ENCODE peak calls at places on chromosomes 16 and 17, in four cellular contexts. One of them, this sample, is unnamed.

GRCh38 chr17:77890771-77891170 is 67.7 kb upstream of the TNRC6C start:
- DNase-seq in substantia nigra: no peak
- DNase-seq in GM23248: no peak
- DNase-seq in iPS DF 6.9: no peak
- DNase-seq in this sample: no peak

GRCh38 chr17:77783991-77784820 is 174.3 kb upstream of the TNRC6C start:
- DNase-seq in GM23248: no peak
- DNase-seq in substantia nigra: no peak
- DNase-seq in iPS DF 6.9: no peak
- DNase-seq in this sample: no peak

GRCh38 chr17:81249233-81250040 is 10.3 kb downstream of the NDUFAF8 start:
- DNase-seq in GM23248: no peak
- DNase-seq in substantia nigra: no peak
- DNase-seq in iPS DF 6.9: no peak
- DNase-seq in this sample: no peak

GRCh38 chr17:70107441-70107840 is 32.4 kb downstream of the KCNJ16 start:
- DNase-seq in iPS DF 6.9: no peak
- DNase-seq in substantia nigra: no peak
- DNase-seq in GM23248: peak
- DNase-seq in this sample: no peak

GRCh38 chr16:28984619-28985135 is at the start of gene LAT:
- DNase-seq in iPS DF 6.9: no peak
- DNase-seq in GM23248: peak
- DNase-seq in substantia nigra: no peak
- DNase-seq in this sample: no peak

GRCh38 chr17:83069931-83070374 is 9.5 kb upstream of the METRNL start:
- DNase-seq in iPS DF 6.9: no peak
- DNase-seq in substantia nigra: no peak
- DNase-seq in GM23248: no peak
- DNase-seq in this sample: no peak

GRCh38 chr17:81027591-81028505 is 7.1 kb upstream of the BAIAP2 start:
- DNase-seq in iPS DF 6.9: no peak
- DNase-seq in substantia nigra: no peak
- DNase-seq in GM23248: no peak
- DNase-seq in this sample: no peak

GRCh38 chr17:82358467-82359350 is at the start of gene TEX19:
- DNase-seq in substantia nigra: no peak
- DNase-seq in iPS DF 6.9: no peak
- DNase-seq in GM23248: no peak
- DNase-seq in this sample: no peak

GRCh38 chr16:87072101-87072500 is 245.1 kb downstream of the C16orf95 start:
- DNase-seq in substantia nigra: no peak
- DNase-seq in iPS DF 6.9: no peak
- DNase-seq in GM23248: no peak
- DNase-seq in this sample: no peak

GRCh38 chr16:58421529-58421928 is 29.3 kb downstream of the GINS3 start:
- DNase-seq in substantia nigra: no peak
- DNase-seq in iPS DF 6.9: no peak
- DNase-seq in GM23248: peak
- DNase-seq in this sample: no peak

GRCh38 chr17:51508048-51508447 is 247.7 kb downstream of the UTP18 start:
- DNase-seq in substantia nigra: no peak
- DNase-seq in iPS DF 6.9: no peak
- DNase-seq in GM23248: no peak
- DNase-seq in this sample: peak

GRCh38 chr16:86523166-86523740 is 12.9 kb downstream of the FOXF1 start:
- DNase-seq in GM23248: no peak
- DNase-seq in substantia nigra: no peak
- DNase-seq in iPS DF 6.9: no peak
- DNase-seq in this sample: no peak

GRCh38 chr17:78226752-78227454 is 4.5 kb upstream of the TMEM235 start:
- DNase-seq in GM23248: no peak
- DNase-seq in iPS DF 6.9: no peak
- DNase-seq in substantia nigra: no peak
- DNase-seq in this sample: no peak

GRCh38 chr17:68437979-68438877 is 19.1 kb downstream of the WIPI1 start:
- DNase-seq in substantia nigra: no peak
- DNase-seq in iPS DF 6.9: no peak
- DNase-seq in GM23248: peak
- DNase-seq in this sample: no peak

GRCh38 chr17:17496189-17497064 is at the start of gene RASD1:
- DNase-seq in substantia nigra: peak
- DNase-seq in GM23248: peak
- DNase-seq in iPS DF 6.9: no peak
- DNase-seq in this sample: peak

GRCh38 chr16:4591191-4591590 is 23.5 kb downstream of the UBALD1 start:
- DNase-seq in iPS DF 6.9: no peak
- DNase-seq in substantia nigra: no peak
- DNase-seq in GM23248: no peak
- DNase-seq in this sample: no peak

GRCh38 chr16:19291459-19291858 is 5.9 kb downstream of the CLEC19A start:
- DNase-seq in substantia nigra: no peak
- DNase-seq in iPS DF 6.9: no peak
- DNase-seq in GM23248: peak
- DNase-seq in this sample: no peak

GRCh38 chr16:82949016-82949415 is 322.2 kb downstream of the CDH13 start:
- DNase-seq in iPS DF 6.9: no peak
- DNase-seq in GM23248: no peak
- DNase-seq in substantia nigra: no peak
- DNase-seq in this sample: no peak

GRCh38 chr17:73589096-73589980 is 54.9 kb downstream of the SDK2 start:
- DNase-seq in GM23248: peak
- DNase-seq in iPS DF 6.9: no peak
- DNase-seq in substantia nigra: no peak
- DNase-seq in this sample: no peak

GRCh38 chr16:71969353-71969752 is 30.8 kb downstream of the PKD1L3 start:
- DNase-seq in iPS DF 6.9: no peak
- DNase-seq in substantia nigra: no peak
- DNase-seq in GM23248: no peak
- DNase-seq in this sample: no peak

GRCh38 chr16:47676628-47677177 is 215.6 kb downstream of the PHKB start:
- DNase-seq in GM23248: no peak
- DNase-seq in substantia nigra: no peak
- DNase-seq in iPS DF 6.9: no peak
- DNase-seq in this sample: no peak

DNA sequence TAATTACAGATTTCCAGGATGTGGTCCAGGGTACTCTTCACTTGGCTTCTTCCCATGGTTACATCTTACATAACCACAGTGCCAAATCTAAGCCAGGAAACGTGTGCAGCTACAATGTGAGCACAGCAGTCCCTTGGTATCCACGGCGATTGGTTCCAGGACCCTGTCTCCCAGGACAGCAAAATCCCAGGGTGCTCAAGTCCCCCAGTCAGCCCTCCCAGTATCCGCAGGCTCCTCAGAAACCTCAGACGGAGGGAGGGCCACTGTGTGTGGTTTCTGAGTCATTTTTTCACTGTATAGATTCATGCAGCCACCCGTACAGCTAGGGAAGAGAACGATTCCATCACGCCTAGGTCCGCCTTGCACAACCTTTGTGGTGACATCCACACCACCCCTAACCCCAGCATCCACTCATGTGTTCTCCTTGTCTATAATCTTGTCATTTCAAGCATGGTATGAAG is 11.1 kb upstream of the ATP2C2 start:
- DNase-seq in substantia nigra: no peak
- DNase-seq in iPS DF 6.9: no peak
- DNase-seq in GM23248: peak
- DNase-seq in this sample: no peak
- H3K27ac ChIP-seq in substantia nigra: peak
- H3K27ac ChIP-seq in iPS DF 6.9: no peak
- H3K27ac ChIP-seq in GM23248: no peak
- H3K27ac ChIP-seq in this sample: peak

GRCh38 chr17:3885970-3886369 is 6.9 kb downstream of the CAMKK1 start:
- DNase-seq in substantia nigra: no peak
- DNase-seq in iPS DF 6.9: no peak
- DNase-seq in GM23248: peak
- DNase-seq in this sample: no peak

GRCh38 chr17:3887811-3888210 is 5.0 kb downstream of the CAMKK1 start:
- DNase-seq in GM23248: peak
- DNase-seq in substantia nigra: no peak
- DNase-seq in iPS DF 6.9: no peak
- DNase-seq in this sample: no peak

GRCh38 chr17:3885271-3885670 is 7.6 kb downstream of the CAMKK1 start:
- DNase-seq in iPS DF 6.9: no peak
- DNase-seq in substantia nigra: no peak
- DNase-seq in GM23248: no peak
- DNase-seq in this sample: no peak

GRCh38 chr17:3887394-3887793 is 5.5 kb downstream of the CAMKK1 start:
- DNase-seq in substantia nigra: no peak
- DNase-seq in iPS DF 6.9: no peak
- DNase-seq in GM23248: no peak
- DNase-seq in this sample: no peak

GRCh38 chr17:3886776-3887175 is 6.1 kb downstream of the CAMKK1 start:
- DNase-seq in substantia nigra: no peak
- DNase-seq in iPS DF 6.9: no peak
- DNase-seq in GM23248: no peak
- DNase-seq in this sample: no peak
- H3K27ac ChIP-seq in substantia nigra: peak
- H3K27ac ChIP-seq in iPS DF 6.9: no peak
- H3K27ac ChIP-seq in GM23248: no peak
- H3K27ac ChIP-seq in this sample: peak

GRCh38 chr16:67395458-67396158 is 2.3 kb upstream of the TPPP3 start:
- DNase-seq in GM23248: peak
- DNase-seq in substantia nigra: no peak
- DNase-seq in iPS DF 6.9: no peak
- DNase-seq in this sample: no peak
- H3K27ac ChIP-seq in GM23248: no peak
- H3K27ac ChIP-seq in substantia nigra: peak
- H3K27ac ChIP-seq in iPS DF 6.9: no peak
- H3K27ac ChIP-seq in this sample: peak

GRCh38 chr16:20903116-20903888 is 2.7 kb downstream of the LYRM1 start:
- DNase-seq in substantia nigra: no peak
- DNase-seq in iPS DF 6.9: no peak
- DNase-seq in GM23248: no peak
- DNase-seq in this sample: no peak

GRCh38 chr16:20905576-20905975 is 5.0 kb downstream of the LYRM1 start:
- DNase-seq in GM23248: peak
- DNase-seq in substantia nigra: no peak
- DNase-seq in iPS DF 6.9: no peak
- DNase-seq in this sample: no peak

GRCh38 chr16:20904507-20905079 is 4.0 kb downstream of the LYRM1 start:
- DNase-seq in substantia nigra: no peak
- DNase-seq in GM23248: peak
- DNase-seq in iPS DF 6.9: no peak
- DNase-seq in this sample: no peak

GRCh38 chr16:20902426-20902825 is 1.9 kb downstream of the LYRM1 start:
- DNase-seq in iPS DF 6.9: no peak
- DNase-seq in substantia nigra: no peak
- DNase-seq in GM23248: no peak
- DNase-seq in this sample: no peak

DNA sequence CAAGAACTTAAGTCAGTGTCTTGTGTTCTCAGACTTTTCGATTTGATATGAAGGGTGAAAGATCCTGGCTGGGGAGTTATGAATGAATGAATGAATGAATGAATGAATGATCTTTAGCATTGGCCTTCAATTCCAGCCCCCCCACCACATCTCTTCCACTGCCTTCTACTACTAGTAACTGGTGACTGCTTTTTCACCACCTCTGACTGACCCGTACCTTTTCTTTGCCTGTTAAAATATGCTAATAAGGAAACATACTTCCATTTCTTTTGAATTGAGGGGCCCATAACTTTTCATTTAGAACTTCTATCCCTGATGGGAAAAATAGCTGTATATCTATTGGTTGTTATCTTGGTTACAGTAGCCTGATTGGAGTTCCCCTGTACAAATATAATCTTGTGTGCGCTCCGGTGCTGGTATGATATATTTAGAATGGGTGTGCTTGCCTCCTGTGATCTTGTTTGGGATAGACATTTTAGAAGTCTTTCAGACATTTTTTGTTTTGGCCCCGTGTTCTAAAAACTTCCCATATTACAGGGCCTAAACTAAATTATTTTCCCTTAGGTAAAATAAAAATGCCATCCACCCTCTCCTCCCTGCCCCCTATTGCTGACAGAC is 3.4 kb downstream of the LYRM1 start:
- DNase-seq in substantia nigra: no peak
- DNase-seq in GM23248: no peak
- DNase-seq in iPS DF 6.9: no peak
- DNase-seq in this sample: no peak
- H3K27ac ChIP-seq in substantia nigra: no peak
- H3K27ac ChIP-seq in GM23248: peak
- H3K27ac ChIP-seq in iPS DF 6.9: no peak
- H3K27ac ChIP-seq in this sample: peak

GRCh38 chr17:8799001-8799850 is at the start of gene MFSD6L:
- DNase-seq in GM23248: no peak
- DNase-seq in iPS DF 6.9: no peak
- DNase-seq in substantia nigra: no peak
- DNase-seq in this sample: no peak
- H3K27ac ChIP-seq in GM23248: no peak
- H3K27ac ChIP-seq in iPS DF 6.9: no peak
- H3K27ac ChIP-seq in substantia nigra: no peak
- H3K27ac ChIP-seq in this sample: no peak

GRCh38 chr17:47170710-47171109 is 18.4 kb downstream of the CDC27 start:
- DNase-seq in GM23248: no peak
- DNase-seq in substantia nigra: no peak
- DNase-seq in iPS DF 6.9: no peak
- DNase-seq in this sample: no peak
- H3K27ac ChIP-seq in GM23248: no peak
- H3K27ac ChIP-seq in substantia nigra: no peak
- H3K27ac ChIP-seq in iPS DF 6.9: no peak
- H3K27ac ChIP-seq in this sample: no peak

GRCh38 chr16:66261826-66262225 is 104.7 kb upstream of the CDH5 start:
- DNase-seq in GM23248: no peak
- DNase-seq in substantia nigra: no peak
- DNase-seq in iPS DF 6.9: no peak
- DNase-seq in this sample: no peak
- H3K27ac ChIP-seq in GM23248: no peak
- H3K27ac ChIP-seq in substantia nigra: no peak
- H3K27ac ChIP-seq in iPS DF 6.9: no peak
- H3K27ac ChIP-seq in this sample: no peak

GRCh38 chr17:57972151-57972550 is 15.9 kb downstream of the VEZF1 start:
- DNase-seq in substantia nigra: no peak
- DNase-seq in GM23248: no peak
- DNase-seq in iPS DF 6.9: no peak
- DNase-seq in this sample: no peak
- H3K27ac ChIP-seq in substantia nigra: no peak
- H3K27ac ChIP-seq in GM23248: no peak
- H3K27ac ChIP-seq in iPS DF 6.9: no peak
- H3K27ac ChIP-seq in this sample: no peak